ENCODE peak calls at places on chromosomes 5 and 9, in four cellular contexts. One of them, this sample, is unnamed.

GRCh38 chr9:1732670-1733069 is 282.5 kb upstream of the SMARCA2 start:
- DNase-seq in thoracic aorta: no peak
- DNase-seq in lower lobe of right lung: no peak
- DNase-seq in OCI-LY7: peak
- DNase-seq in this sample: no peak

GRCh38 chr9:137447722-137448568 is 6.8 kb upstream of the ENTPD8 start:
- DNase-seq in thoracic aorta: no peak
- DNase-seq in lower lobe of right lung: peak
- DNase-seq in OCI-LY7: no peak
- DNase-seq in this sample: peak

GRCh38 chr5:36206913-36207312 is 34.8 kb downstream of the NADK2 start:
- DNase-seq in thoracic aorta: no peak
- DNase-seq in lower lobe of right lung: no peak
- DNase-seq in OCI-LY7: no peak
- DNase-seq in this sample: no peak

GRCh38 chr5:180799902-180800801 is 2.5 kb downstream of the MGAT1 start:
- DNase-seq in thoracic aorta: no peak
- DNase-seq in lower lobe of right lung: no peak
- DNase-seq in OCI-LY7: no peak
- DNase-seq in this sample: no peak

GRCh38 chr9:36590246-36590645 is 17.6 kb downstream of the MELK start:
- DNase-seq in thoracic aorta: no peak
- DNase-seq in lower lobe of right lung: no peak
- DNase-seq in OCI-LY7: no peak
- DNase-seq in this sample: no peak

GRCh38 chr5:141855265-141856029 is 22.8 kb downstream of the PCDH1 start:
- DNase-seq in thoracic aorta: no peak
- DNase-seq in lower lobe of right lung: no peak
- DNase-seq in OCI-LY7: no peak
- DNase-seq in this sample: no peak

GRCh38 chr5:126182901-126183695 is 240.1 kb upstream of the GRAMD2B start:
- DNase-seq in thoracic aorta: no peak
- DNase-seq in lower lobe of right lung: no peak
- DNase-seq in OCI-LY7: no peak
- DNase-seq in this sample: no peak

GRCh38 chr9:137691648-137692357 is 73.0 kb downstream of the EHMT1 start:
- DNase-seq in thoracic aorta: no peak
- DNase-seq in lower lobe of right lung: peak
- DNase-seq in OCI-LY7: no peak
- DNase-seq in this sample: peak

GRCh38 chr5:28374492-28374934 is 1336.1 kb upstream of the CDH9 start:
- DNase-seq in thoracic aorta: no peak
- DNase-seq in lower lobe of right lung: peak
- DNase-seq in OCI-LY7: no peak
- DNase-seq in this sample: no peak

GRCh38 chr5:80255425-80255751 is 460 bp downstream of the SERINC5 start:
- DNase-seq in thoracic aorta: no peak
- DNase-seq in lower lobe of right lung: peak
- DNase-seq in OCI-LY7: peak
- DNase-seq in this sample: peak

GRCh38 chr5:167982-168660 is 23.2 kb upstream of the LRRC14B start:
- DNase-seq in thoracic aorta: no peak
- DNase-seq in lower lobe of right lung: no peak
- DNase-seq in OCI-LY7: no peak
- DNase-seq in this sample: peak

GRCh38 chr9:112104901-112105300 is 70.2 kb downstream of the SUSD1 start:
- DNase-seq in thoracic aorta: no peak
- DNase-seq in lower lobe of right lung: no peak
- DNase-seq in OCI-LY7: peak
- DNase-seq in this sample: no peak

GRCh38 chr5:57422993-57423392 is 59.6 kb downstream of the ACTBL2 start:
- DNase-seq in thoracic aorta: no peak
- DNase-seq in lower lobe of right lung: peak
- DNase-seq in OCI-LY7: no peak
- DNase-seq in this sample: no peak

GRCh38 chr5:1185038-1185651 is 16.2 kb upstream of the SLC6A19 start:
- DNase-seq in thoracic aorta: no peak
- DNase-seq in lower lobe of right lung: no peak
- DNase-seq in OCI-LY7: no peak
- DNase-seq in this sample: no peak

GRCh38 chr5:143386725-143387124 is 16.8 kb downstream of the NR3C1 start:
- DNase-seq in thoracic aorta: no peak
- DNase-seq in lower lobe of right lung: no peak
- DNase-seq in OCI-LY7: no peak
- DNase-seq in this sample: no peak

GRCh38 chr5:74631088-74631960 is 9.2 kb downstream of the ENC1 start:
- DNase-seq in thoracic aorta: no peak
- DNase-seq in lower lobe of right lung: no peak
- DNase-seq in OCI-LY7: peak
- DNase-seq in this sample: peak

GRCh38 chr9:85742630-85742928 is 825 bp upstream of the AGTPBP1 start:
- DNase-seq in thoracic aorta: no peak
- DNase-seq in lower lobe of right lung: no peak
- DNase-seq in OCI-LY7: no peak
- DNase-seq in this sample: no peak

GRCh38 chr9:83934569-83935275 is 13.5 kb upstream of the KIF27 start:
- DNase-seq in thoracic aorta: no peak
- DNase-seq in lower lobe of right lung: no peak
- DNase-seq in OCI-LY7: no peak
- DNase-seq in this sample: no peak

GRCh38 chr9:110575169-110575568 is 4.4 kb downstream of the SVEP1 start:
- DNase-seq in thoracic aorta: peak
- DNase-seq in lower lobe of right lung: no peak
- DNase-seq in OCI-LY7: no peak
- DNase-seq in this sample: no peak

GRCh38 chr9:71638627-71639026 is 129.7 kb downstream of the CEMIP2 start:
- DNase-seq in thoracic aorta: no peak
- DNase-seq in lower lobe of right lung: no peak
- DNase-seq in OCI-LY7: no peak
- DNase-seq in this sample: peak

GRCh38 chr5:41519801-41520200 is 9.4 kb upstream of the PLCXD3 start:
- DNase-seq in thoracic aorta: no peak
- DNase-seq in lower lobe of right lung: no peak
- DNase-seq in OCI-LY7: no peak
- DNase-seq in this sample: no peak

GRCh38 chr9:136855461-136856077 is 3.4 kb downstream of the MAMDC4 start:
- DNase-seq in thoracic aorta: no peak
- DNase-seq in lower lobe of right lung: no peak
- DNase-seq in OCI-LY7: no peak
- DNase-seq in this sample: peak

GRCh38 chr5:135993248-135993893 is 35.4 kb upstream of the TGFBI start:
- DNase-seq in thoracic aorta: no peak
- DNase-seq in lower lobe of right lung: no peak
- DNase-seq in OCI-LY7: no peak
- DNase-seq in this sample: no peak

GRCh38 chr5:84255318-84255717 is 129.4 kb downstream of the EDIL3 start:
- DNase-seq in thoracic aorta: no peak
- DNase-seq in lower lobe of right lung: no peak
- DNase-seq in OCI-LY7: peak
- DNase-seq in this sample: no peak

GRCh38 chr5:146718628-146719027 is 159.9 kb downstream of the PPP2R2B start:
- DNase-seq in thoracic aorta: no peak
- DNase-seq in lower lobe of right lung: no peak
- DNase-seq in OCI-LY7: no peak
- DNase-seq in this sample: no peak

GRCh38 chr9:119216891-119217290 is 152.3 kb downstream of the BRINP1 start:
- DNase-seq in thoracic aorta: no peak
- DNase-seq in lower lobe of right lung: no peak
- DNase-seq in OCI-LY7: no peak
- DNase-seq in this sample: no peak

GRCh38 chr5:96962540-96962991 is 26.7 kb downstream of the LNPEP start:
- DNase-seq in thoracic aorta: no peak
- DNase-seq in lower lobe of right lung: no peak
- DNase-seq in OCI-LY7: peak
- DNase-seq in this sample: no peak

GRCh38 chr9:124439086-124439485 is 11.2 kb upstream of the ADGRD2 start:
- DNase-seq in thoracic aorta: no peak
- DNase-seq in lower lobe of right lung: no peak
- DNase-seq in OCI-LY7: no peak
- DNase-seq in this sample: no peak

GRCh38 chr5:94932259-94932658 is 313.8 kb downstream of the SLF1 start:
- DNase-seq in thoracic aorta: no peak
- DNase-seq in lower lobe of right lung: no peak
- DNase-seq in OCI-LY7: no peak
- DNase-seq in this sample: no peak

GRCh38 chr9:124940521-124940893 is 376 bp downstream of the GOLGA1 start:
- DNase-seq in thoracic aorta: no peak
- DNase-seq in lower lobe of right lung: no peak
- DNase-seq in OCI-LY7: peak
- DNase-seq in this sample: no peak

GRCh38 chr9:131469951-131470350 is 32.8 kb upstream of the POMT1 start:
- DNase-seq in thoracic aorta: no peak
- DNase-seq in lower lobe of right lung: no peak
- DNase-seq in OCI-LY7: no peak
- DNase-seq in this sample: peak

GRCh38 chr5:120532835-120533234 is 68.7 kb downstream of the PRR16 start:
- DNase-seq in thoracic aorta: no peak
- DNase-seq in lower lobe of right lung: no peak
- DNase-seq in OCI-LY7: no peak
- DNase-seq in this sample: no peak

GRCh38 chr9:106906129-106906528 is 43.2 kb downstream of the ZNF462 start:
- DNase-seq in thoracic aorta: no peak
- DNase-seq in lower lobe of right lung: no peak
- DNase-seq in OCI-LY7: no peak
- DNase-seq in this sample: no peak

GRCh38 chr5:140220032-140220697 is 45.2 kb downstream of the CYSTM1 start:
- DNase-seq in thoracic aorta: no peak
- DNase-seq in lower lobe of right lung: no peak
- DNase-seq in OCI-LY7: no peak
- DNase-seq in this sample: no peak

GRCh38 chr9:128025756-128026155 is 41.4 kb downstream of the NAIF1 start:
- DNase-seq in thoracic aorta: no peak
- DNase-seq in lower lobe of right lung: no peak
- DNase-seq in OCI-LY7: no peak
- DNase-seq in this sample: no peak

GRCh38 chr9:128022886-128023285 is 42.1 kb upstream of the EEIG1 start:
- DNase-seq in thoracic aorta: no peak
- DNase-seq in lower lobe of right lung: no peak
- DNase-seq in OCI-LY7: no peak
- DNase-seq in this sample: no peak

GRCh38 chr9:128026255-128027165 is 40.6 kb downstream of the NAIF1 start:
- DNase-seq in thoracic aorta: no peak
- DNase-seq in lower lobe of right lung: no peak
- DNase-seq in OCI-LY7: peak
- DNase-seq in this sample: no peak

GRCh38 chr9:128024761-128025308 is 42.3 kb downstream of the NAIF1 start:
- DNase-seq in thoracic aorta: no peak
- DNase-seq in lower lobe of right lung: no peak
- DNase-seq in OCI-LY7: no peak
- DNase-seq in this sample: no peak

DNA sequence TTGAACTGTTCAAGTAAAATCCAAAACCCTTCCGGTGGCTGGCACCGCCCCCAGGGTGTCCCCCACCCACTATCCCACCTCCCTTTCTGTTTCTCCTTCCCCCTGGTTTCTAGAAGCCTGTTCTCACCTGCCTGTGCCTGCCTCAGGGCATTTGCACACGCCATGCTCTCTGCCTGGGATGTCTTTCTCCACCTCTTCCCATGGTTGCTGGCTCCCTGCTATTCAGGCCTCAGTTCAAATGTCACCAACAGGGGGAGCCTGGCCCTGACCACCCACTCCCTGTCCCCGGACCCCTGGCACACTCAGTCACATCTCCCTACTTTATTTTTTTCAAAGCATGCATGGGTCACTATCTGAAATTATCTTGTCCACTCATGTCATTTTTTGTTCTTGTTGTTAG is 39.9 kb upstream of the EEIG1 start:
- DNase-seq in thoracic aorta: no peak
- DNase-seq in lower lobe of right lung: no peak
- DNase-seq in OCI-LY7: no peak
- DNase-seq in this sample: no peak
- TF ChIP-seq CTCF in thoracic aorta: no peak
- TF ChIP-seq CTCF in lower lobe of right lung: peak
- TF ChIP-seq CTCF in OCI-LY7: peak
- TF ChIP-seq CTCF in this sample: peak

GRCh38 chr9:9004844-9005243 is 1205.3 kb upstream of the DMAC1 start:
- DNase-seq in thoracic aorta: no peak
- DNase-seq in lower lobe of right lung: no peak
- DNase-seq in OCI-LY7: no peak
- DNase-seq in this sample: no peak
- TF ChIP-seq CTCF in thoracic aorta: no peak
- TF ChIP-seq CTCF in lower lobe of right lung: no peak
- TF ChIP-seq CTCF in OCI-LY7: no peak
- TF ChIP-seq CTCF in this sample: no peak

DNA sequence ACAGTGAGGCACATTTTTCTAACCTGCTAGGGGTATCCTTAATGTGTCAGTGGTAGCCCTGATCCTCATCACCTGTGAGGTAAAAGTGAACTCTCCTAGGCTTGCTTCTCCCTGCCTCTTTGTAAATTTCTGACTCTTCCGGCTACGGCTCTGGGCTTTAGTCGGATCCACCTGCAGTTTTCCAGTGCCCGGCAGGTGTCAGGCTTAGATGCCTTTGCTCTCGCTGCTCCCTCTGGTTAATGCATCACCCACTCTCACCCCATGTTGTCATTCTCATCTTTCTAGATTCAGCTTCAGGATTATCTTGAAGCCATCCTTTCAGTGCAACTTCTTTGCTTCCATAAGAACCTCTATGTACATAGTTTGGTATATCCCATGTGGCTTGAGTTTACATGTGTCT is 3.6 kb downstream of the CEP78 start:
- DNase-seq in thoracic aorta: no peak
- DNase-seq in lower lobe of right lung: no peak
- DNase-seq in OCI-LY7: no peak
- DNase-seq in this sample: no peak
- TF ChIP-seq CTCF in thoracic aorta: no peak
- TF ChIP-seq CTCF in lower lobe of right lung: peak
- TF ChIP-seq CTCF in OCI-LY7: no peak
- TF ChIP-seq CTCF in this sample: no peak

DNA sequence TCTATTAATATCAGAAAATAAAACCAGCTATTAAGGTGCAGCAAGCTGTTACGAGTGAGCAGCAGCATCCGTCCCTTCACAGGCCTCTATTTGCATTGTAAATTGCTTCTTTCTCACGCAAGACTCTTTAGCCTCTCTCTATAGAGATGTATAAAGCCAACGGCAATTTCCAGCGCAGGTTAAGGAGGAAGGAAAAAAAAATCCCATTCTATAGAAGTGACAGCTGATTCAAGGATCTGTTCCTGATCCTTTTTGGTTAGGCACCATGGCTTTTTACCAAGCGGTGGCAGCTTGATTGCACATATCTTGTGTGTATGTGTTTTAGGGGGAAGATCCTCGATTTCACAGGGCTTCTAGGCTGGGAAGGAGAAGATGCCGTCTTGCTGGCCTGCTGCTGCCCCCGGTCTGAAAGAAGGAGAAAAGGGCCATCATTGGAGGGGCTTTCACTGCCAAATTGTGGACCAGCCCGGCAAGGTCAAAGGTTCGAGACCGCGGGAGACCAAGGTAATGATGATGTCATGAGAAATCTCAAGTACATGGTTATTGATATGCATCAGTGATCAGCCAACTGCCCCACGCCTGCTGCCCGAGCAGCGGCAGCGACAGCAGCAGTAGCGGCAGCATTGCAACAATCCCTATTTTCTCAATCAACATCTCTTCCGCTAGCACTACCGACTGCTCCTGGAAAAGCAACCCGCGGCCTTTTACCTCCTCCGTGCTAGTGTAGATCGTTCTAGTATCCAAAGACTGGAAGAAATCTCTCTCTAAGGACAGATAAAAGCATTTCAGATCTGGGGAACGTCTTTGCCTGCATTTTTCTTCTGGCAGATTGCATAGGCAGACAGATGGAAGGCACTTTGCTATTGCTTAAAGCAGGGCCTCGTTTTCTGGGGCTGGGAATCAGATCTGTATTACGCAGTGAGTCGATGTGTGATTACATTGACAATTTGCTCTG is 215.5 kb downstream of the MEF2C start:
- DNase-seq in thoracic aorta: no peak
- DNase-seq in lower lobe of right lung: no peak
- DNase-seq in OCI-LY7: peak
- DNase-seq in this sample: no peak
- TF ChIP-seq CTCF in thoracic aorta: no peak
- TF ChIP-seq CTCF in lower lobe of right lung: no peak
- TF ChIP-seq CTCF in OCI-LY7: no peak
- TF ChIP-seq CTCF in this sample: no peak